ENCODE peak calls at places on chromosome 19, in four cellular contexts. One of them, this sample, is unnamed.

GRCh38 chr19:7447648-7448047 is 41.2 kb downstream of the PEX11G start:
- DNase-seq in stimulated activated CD4-positive, alpha-beta T cell treated with anti-CD3 and anti-CD28 coated beads, Interleukin-4, amount 100 ng/mL, for 4 hours: no peak
- DNase-seq in epithelial cell of esophagus: no peak
- DNase-seq in GOT3: no peak
- DNase-seq in this sample: no peak

GRCh38 chr19:10010247-10010691 is at the start of gene COL5A3:
- DNase-seq in epithelial cell of esophagus: peak
- DNase-seq in GOT3: peak
- DNase-seq in stimulated activated CD4-positive, alpha-beta T cell treated with anti-CD3 and anti-CD28 coated beads, Interleukin-4, amount 100 ng/mL, for 4 hours: no peak
- DNase-seq in this sample: no peak

GRCh38 chr19:48249502-48250014 is 6.2 kb downstream of the CARD8 start:
- DNase-seq in GOT3: no peak
- DNase-seq in epithelial cell of esophagus: no peak
- DNase-seq in stimulated activated CD4-positive, alpha-beta T cell treated with anti-CD3 and anti-CD28 coated beads, Interleukin-4, amount 100 ng/mL, for 4 hours: peak
- DNase-seq in this sample: no peak

GRCh38 chr19:2173388-2173787 is 9.7 kb downstream of the DOT1L start:
- DNase-seq in GOT3: no peak
- DNase-seq in stimulated activated CD4-positive, alpha-beta T cell treated with anti-CD3 and anti-CD28 coated beads, Interleukin-4, amount 100 ng/mL, for 4 hours: no peak
- DNase-seq in epithelial cell of esophagus: no peak
- DNase-seq in this sample: no peak

GRCh38 chr19:49057636-49058234 is at the start of gene CGB7:
- DNase-seq in epithelial cell of esophagus: peak
- DNase-seq in GOT3: no peak
- DNase-seq in stimulated activated CD4-positive, alpha-beta T cell treated with anti-CD3 and anti-CD28 coated beads, Interleukin-4, amount 100 ng/mL, for 4 hours: peak
- DNase-seq in this sample: no peak

GRCh38 chr19:34881982-34882381 is 44.7 kb upstream of the ZNF30 start:
- DNase-seq in stimulated activated CD4-positive, alpha-beta T cell treated with anti-CD3 and anti-CD28 coated beads, Interleukin-4, amount 100 ng/mL, for 4 hours: no peak
- DNase-seq in GOT3: no peak
- DNase-seq in epithelial cell of esophagus: no peak
- DNase-seq in this sample: no peak

GRCh38 chr19:32652893-32653625 is 21.9 kb downstream of the ANKRD27 start:
- DNase-seq in stimulated activated CD4-positive, alpha-beta T cell treated with anti-CD3 and anti-CD28 coated beads, Interleukin-4, amount 100 ng/mL, for 4 hours: no peak
- DNase-seq in epithelial cell of esophagus: peak
- DNase-seq in GOT3: no peak
- DNase-seq in this sample: no peak

GRCh38 chr19:33697766-33698165 is 76.0 kb downstream of the CHST8 start:
- DNase-seq in epithelial cell of esophagus: no peak
- DNase-seq in stimulated activated CD4-positive, alpha-beta T cell treated with anti-CD3 and anti-CD28 coated beads, Interleukin-4, amount 100 ng/mL, for 4 hours: no peak
- DNase-seq in GOT3: no peak
- DNase-seq in this sample: no peak

GRCh38 chr19:57947419-57948134 is at the start of gene ZNF256:
- DNase-seq in GOT3: peak
- DNase-seq in stimulated activated CD4-positive, alpha-beta T cell treated with anti-CD3 and anti-CD28 coated beads, Interleukin-4, amount 100 ng/mL, for 4 hours: peak
- DNase-seq in epithelial cell of esophagus: peak
- DNase-seq in this sample: peak

GRCh38 chr19:34253711-34254551 is 423 bp upstream of the GARRE1 start:
- DNase-seq in epithelial cell of esophagus: peak
- DNase-seq in stimulated activated CD4-positive, alpha-beta T cell treated with anti-CD3 and anti-CD28 coated beads, Interleukin-4, amount 100 ng/mL, for 4 hours: peak
- DNase-seq in GOT3: no peak
- DNase-seq in this sample: no peak

GRCh38 chr19:12880551-12881171 is 588 bp downstream of the DNASE2 start:
- DNase-seq in GOT3: no peak
- DNase-seq in stimulated activated CD4-positive, alpha-beta T cell treated with anti-CD3 and anti-CD28 coated beads, Interleukin-4, amount 100 ng/mL, for 4 hours: no peak
- DNase-seq in epithelial cell of esophagus: no peak
- DNase-seq in this sample: no peak

GRCh38 chr19:11200931-11201330 is 3.6 kb upstream of the KANK2 start:
- DNase-seq in GOT3: no peak
- DNase-seq in epithelial cell of esophagus: no peak
- DNase-seq in stimulated activated CD4-positive, alpha-beta T cell treated with anti-CD3 and anti-CD28 coated beads, Interleukin-4, amount 100 ng/mL, for 4 hours: no peak
- DNase-seq in this sample: no peak

GRCh38 chr19:55461974-55462628 is 659 bp upstream of the ISOC2 start:
- DNase-seq in stimulated activated CD4-positive, alpha-beta T cell treated with anti-CD3 and anti-CD28 coated beads, Interleukin-4, amount 100 ng/mL, for 4 hours: no peak
- DNase-seq in epithelial cell of esophagus: peak
- DNase-seq in GOT3: no peak
- DNase-seq in this sample: no peak

GRCh38 chr19:7550987-7551761 is 15.7 kb downstream of the PNPLA6 start:
- DNase-seq in epithelial cell of esophagus: peak
- DNase-seq in stimulated activated CD4-positive, alpha-beta T cell treated with anti-CD3 and anti-CD28 coated beads, Interleukin-4, amount 100 ng/mL, for 4 hours: peak
- DNase-seq in GOT3: no peak
- DNase-seq in this sample: no peak

GRCh38 chr19:17966497-17967257 is at the start of gene KCNN1:
- DNase-seq in GOT3: no peak
- DNase-seq in epithelial cell of esophagus: no peak
- DNase-seq in stimulated activated CD4-positive, alpha-beta T cell treated with anti-CD3 and anti-CD28 coated beads, Interleukin-4, amount 100 ng/mL, for 4 hours: no peak
- DNase-seq in this sample: no peak

GRCh38 chr19:35346193-35347052 is 1.3 kb upstream of the FFAR1 start:
- DNase-seq in epithelial cell of esophagus: no peak
- DNase-seq in GOT3: no peak
- DNase-seq in stimulated activated CD4-positive, alpha-beta T cell treated with anti-CD3 and anti-CD28 coated beads, Interleukin-4, amount 100 ng/mL, for 4 hours: peak
- DNase-seq in this sample: no peak

GRCh38 chr19:46935066-46935663 is 74.4 kb downstream of the ARHGAP35 start:
- DNase-seq in stimulated activated CD4-positive, alpha-beta T cell treated with anti-CD3 and anti-CD28 coated beads, Interleukin-4, amount 100 ng/mL, for 4 hours: no peak
- DNase-seq in GOT3: no peak
- DNase-seq in epithelial cell of esophagus: no peak
- DNase-seq in this sample: no peak

GRCh38 chr19:4066682-4067395 is at the start of gene ZBTB7A:
- DNase-seq in stimulated activated CD4-positive, alpha-beta T cell treated with anti-CD3 and anti-CD28 coated beads, Interleukin-4, amount 100 ng/mL, for 4 hours: peak
- DNase-seq in epithelial cell of esophagus: peak
- DNase-seq in GOT3: no peak
- DNase-seq in this sample: no peak

GRCh38 chr19:3531716-3532115 is 7.3 kb upstream of the TEKTIP1 start:
- DNase-seq in epithelial cell of esophagus: no peak
- DNase-seq in GOT3: no peak
- DNase-seq in stimulated activated CD4-positive, alpha-beta T cell treated with anti-CD3 and anti-CD28 coated beads, Interleukin-4, amount 100 ng/mL, for 4 hours: no peak
- DNase-seq in this sample: no peak

GRCh38 chr19:5358173-5358800 is 17.7 kb upstream of the PTPRS start:
- DNase-seq in epithelial cell of esophagus: no peak
- DNase-seq in GOT3: no peak
- DNase-seq in stimulated activated CD4-positive, alpha-beta T cell treated with anti-CD3 and anti-CD28 coated beads, Interleukin-4, amount 100 ng/mL, for 4 hours: no peak
- DNase-seq in this sample: no peak

GRCh38 chr19:5988520-5989387 is 10.8 kb upstream of the RANBP3 start:
- DNase-seq in epithelial cell of esophagus: peak
- DNase-seq in GOT3: no peak
- DNase-seq in stimulated activated CD4-positive, alpha-beta T cell treated with anti-CD3 and anti-CD28 coated beads, Interleukin-4, amount 100 ng/mL, for 4 hours: no peak
- DNase-seq in this sample: no peak

GRCh38 chr19:50835103-50835784 is 1.9 kb upstream of the KLK15 start:
- DNase-seq in stimulated activated CD4-positive, alpha-beta T cell treated with anti-CD3 and anti-CD28 coated beads, Interleukin-4, amount 100 ng/mL, for 4 hours: no peak
- DNase-seq in GOT3: no peak
- DNase-seq in epithelial cell of esophagus: peak
- DNase-seq in this sample: no peak

GRCh38 chr19:6997679-6998445 is 23.4 kb downstream of the MBD3L2B start:
- DNase-seq in epithelial cell of esophagus: peak
- DNase-seq in stimulated activated CD4-positive, alpha-beta T cell treated with anti-CD3 and anti-CD28 coated beads, Interleukin-4, amount 100 ng/mL, for 4 hours: no peak
- DNase-seq in GOT3: no peak
- DNase-seq in this sample: no peak

GRCh38 chr19:51090471-51090870 is 7.8 kb upstream of the KLK14 start:
- DNase-seq in GOT3: no peak
- DNase-seq in stimulated activated CD4-positive, alpha-beta T cell treated with anti-CD3 and anti-CD28 coated beads, Interleukin-4, amount 100 ng/mL, for 4 hours: no peak
- DNase-seq in epithelial cell of esophagus: no peak
- DNase-seq in this sample: no peak

GRCh38 chr19:11421607-11422098 is 2.5 kb upstream of the RGL3 start:
- DNase-seq in stimulated activated CD4-positive, alpha-beta T cell treated with anti-CD3 and anti-CD28 coated beads, Interleukin-4, amount 100 ng/mL, for 4 hours: peak
- DNase-seq in GOT3: no peak
- DNase-seq in epithelial cell of esophagus: peak
- DNase-seq in this sample: no peak

GRCh38 chr19:6947745-6948144 is 60.4 kb downstream of the ADGRE1 start:
- DNase-seq in stimulated activated CD4-positive, alpha-beta T cell treated with anti-CD3 and anti-CD28 coated beads, Interleukin-4, amount 100 ng/mL, for 4 hours: peak
- DNase-seq in epithelial cell of esophagus: peak
- DNase-seq in GOT3: peak
- DNase-seq in this sample: no peak

GRCh38 chr19:55913643-55914268 is 18.4 kb downstream of the NLRP13 start:
- DNase-seq in epithelial cell of esophagus: no peak
- DNase-seq in GOT3: no peak
- DNase-seq in stimulated activated CD4-positive, alpha-beta T cell treated with anti-CD3 and anti-CD28 coated beads, Interleukin-4, amount 100 ng/mL, for 4 hours: no peak
- DNase-seq in this sample: no peak

GRCh38 chr19:19040417-19040816 is 7.0 kb downstream of the ARMC6 start:
- DNase-seq in epithelial cell of esophagus: peak
- DNase-seq in GOT3: no peak
- DNase-seq in stimulated activated CD4-positive, alpha-beta T cell treated with anti-CD3 and anti-CD28 coated beads, Interleukin-4, amount 100 ng/mL, for 4 hours: no peak
- DNase-seq in this sample: no peak

GRCh38 chr19:2355168-2356035 is 4.7 kb upstream of the TMPRSS9 start:
- DNase-seq in GOT3: no peak
- DNase-seq in epithelial cell of esophagus: no peak
- DNase-seq in stimulated activated CD4-positive, alpha-beta T cell treated with anti-CD3 and anti-CD28 coated beads, Interleukin-4, amount 100 ng/mL, for 4 hours: no peak
- DNase-seq in this sample: no peak

GRCh38 chr19:4877753-4878490 is 10.5 kb upstream of the PLIN3 start:
- DNase-seq in stimulated activated CD4-positive, alpha-beta T cell treated with anti-CD3 and anti-CD28 coated beads, Interleukin-4, amount 100 ng/mL, for 4 hours: no peak
- DNase-seq in GOT3: no peak
- DNase-seq in epithelial cell of esophagus: no peak
- DNase-seq in this sample: no peak

GRCh38 chr19:48631254-48631653 is 5.9 kb downstream of the DBP start:
- DNase-seq in epithelial cell of esophagus: no peak
- DNase-seq in GOT3: no peak
- DNase-seq in stimulated activated CD4-positive, alpha-beta T cell treated with anti-CD3 and anti-CD28 coated beads, Interleukin-4, amount 100 ng/mL, for 4 hours: no peak
- DNase-seq in this sample: no peak